ENCODE peak calls at places on chromosomes 12 and 14, in five cellular contexts. K is endothelial cell of umbilical vein, U is astrocyte, Y is mammary epithelial cell, V is HCT116. W is an unnamed sample.

GRCh38 chr12:24175949-24176348 is 226.5 kb upstream of the SOX5 start:
- DNase-seq in V (no peak), U (no peak), Y (no peak), K (no peak), W (no peak)

GRCh38 chr14:104387385-104388010 is 192.1 kb upstream of the C14orf180 start:
- DNase-seq in U (no peak), Y (no peak), V (no peak), K (no peak), W (no peak)

GRCh38 chr12:15629108-15629507 is 160.1 kb downstream of the EPS8 start:
- DNase-seq in Y (peak; percentile 88), U (peak; percentile 97), V (peak; percentile 94), K (peak; percentile 90), W (no peak)

GRCh38 chr12:70180140-70180539 is 63.1 kb upstream of the CNOT2 start:
- DNase-seq in Y (no peak), U (no peak), K (no peak), V (no peak), W (no peak)

GRCh38 chr14:105087308-105087962 is 22.2 kb upstream of the GPR132 start:
- DNase-seq in Y (peak; percentile 88), K (no peak), V (no peak), U (peak; percentile 63), W (no peak)

GRCh38 chr12:88142610-88142991 is 494 bp downstream of the TMTC3 start:
- DNase-seq in V (no peak), Y (peak; percentile 58), U (no peak), K (no peak), W (no peak)

GRCh38 chr12:129200576-129200975 is 347.3 kb downstream of the GLT1D1 start:
- DNase-seq in K (no peak), V (no peak), U (no peak), Y (no peak), W (no peak)

GRCh38 chr12:67147447-67147846 is 121.7 kb upstream of the CAND1 start:
- DNase-seq in V (no peak), U (no peak), Y (no peak), K (no peak), W (no peak)

GRCh38 chr12:66119870-66120241 is 10.7 kb downstream of the LLPH start:
- DNase-seq in U (no peak), Y (no peak), K (no peak), V (no peak), W (no peak)

GRCh38 chr14:86481105-86481504 is 951.2 kb downstream of the FLRT2 start:
- DNase-seq in K (no peak), U (peak; percentile 17), V (no peak), Y (no peak), W (no peak)

GRCh38 chr12:68532204-68532886 is 78.4 kb upstream of the RAP1B start:
- DNase-seq in V (no peak), K (no peak), Y (no peak), U (no peak), W (no peak)

GRCh38 chr12:74021937-74022336 is 515.7 kb upstream of the ATXN7L3B start:
- DNase-seq in U (peak; percentile 19), K (peak; percentile 33), V (peak; percentile 68), Y (peak; percentile 55), W (no peak)

GRCh38 chr12:58757422-58757821 is 162.9 kb downstream of the LRIG3 start:
- DNase-seq in V (no peak), K (peak; percentile 89), Y (peak; percentile 9), U (peak; percentile 96), W (no peak)

GRCh38 chr14:105989746-105990302 is 463.4 kb downstream of the TMEM121 start:
- DNase-seq in U (no peak), K (no peak), Y (no peak), V (no peak), W (no peak)

GRCh38 chr12:47107926-47108325 is 28.2 kb upstream of the AMIGO2 start:
- DNase-seq in V (no peak), K (no peak), U (no peak), Y (no peak), W (no peak)

GRCh38 chr12:47739297-47739696 is 14.0 kb upstream of the ENDOU start:
- DNase-seq in V (no peak), Y (no peak), K (no peak), U (no peak), W (no peak)

GRCh38 chr12:53058674-53059433 is 9.0 kb downstream of the TNS2 start:
- DNase-seq in V (no peak), U (no peak), K (no peak), Y (no peak), W (no peak)

GRCh38 chr12:47832263-47832933 is 12.7 kb upstream of the HDAC7 start:
- DNase-seq in V (no peak), K (no peak), Y (no peak), U (no peak), W (no peak)

GRCh38 chr14:81137316-81137715 is 83.4 kb downstream of the GTF2A1 start:
- DNase-seq in K (no peak), Y (peak; percentile 74), V (no peak), U (peak; percentile 71), W (no peak)

GRCh38 chr12:2640281-2640680 is 154.5 kb upstream of the FKBP4 start:
- DNase-seq in V (no peak), K (no peak), U (no peak), Y (no peak), W (no peak)

GRCh38 chr12:12323606-12324005 is 26.4 kb downstream of the MANSC1 start:
- DNase-seq in U (peak; percentile 70), K (no peak), Y (no peak), V (no peak), W (no peak)

GRCh38 chr14:63928744-63929174 is 76.0 kb downstream of the SYNE2 start:
- DNase-seq in U (peak; percentile 4), Y (no peak), V (no peak), K (peak; percentile 66), W (no peak)

GRCh38 chr12:89450922-89451321 is 73.7 kb downstream of the GALNT4 start:
- DNase-seq in Y (no peak), V (no peak), U (peak; percentile 83), K (peak; percentile 78), W (no peak)

GRCh38 chr14:85437143-85437542 is 92.8 kb upstream of the FLRT2 start:
- DNase-seq in K (peak; percentile 54), V (no peak), Y (peak; percentile 96), U (peak; percentile 94), W (peak; percentile 87)

GRCh38 chr14:53367631-53368030 is 214.5 kb upstream of the DDHD1 start:
- DNase-seq in V (no peak), K (peak; percentile 52), Y (no peak), U (peak; percentile 48), W (no peak)

GRCh38 chr12:51851408-51852097 is 3.0 kb upstream of the FIGNL2 start:
- DNase-seq in K (no peak), U (no peak), V (no peak), Y (no peak), W (no peak)

GRCh38 chr12:11863988-11864387 is 206.8 kb upstream of the BCL2L14 start:
- DNase-seq in U (no peak), V (no peak), Y (no peak), K (peak; percentile 89), W (no peak)

GRCh38 chr12:3315201-3315661 is 175.8 kb upstream of the PRMT8 start:
- DNase-seq in U (peak; percentile 69), Y (peak; percentile 71), V (no peak), K (peak; percentile 84), W (no peak)

GRCh38 chr14:101060171-101060601 is 156.7 kb upstream of the RTL1 start:
- DNase-seq in Y (no peak), U (no peak), K (no peak), V (no peak), W (no peak)

GRCh38 chr14:95516554-95517209 is at the start of gene SYNE3:
- DNase-seq in Y (no peak), U (no peak), K (no peak), V (no peak), W (no peak)

GRCh38 chr12:104490850-104491249 is 34.1 kb downstream of the CHST11 start:
- DNase-seq in V (no peak), Y (no peak), U (no peak), K (no peak), W (no peak)

GRCh38 chr12:4137441-4137840 is 136.1 kb upstream of the CCND2 start:
- DNase-seq in Y (no peak), V (no peak), K (no peak), U (no peak), W (no peak)

GRCh38 chr14:101715209-101716076 is 46.1 kb upstream of the PPP2R5C start:
- DNase-seq in Y (no peak), U (no peak), V (no peak), K (no peak), W (no peak)

GRCh38 chr12:104226672-104227071 is 11.1 kb downstream of the TXNRD1 start:
- DNase-seq in K (no peak), Y (peak; percentile 31), V (no peak), U (peak; percentile 72), W (no peak)

GRCh38 chr14:64278458-64278857 is 15.7 kb downstream of the ESR2 start:
- DNase-seq in U (no peak), K (no peak), Y (no peak), V (no peak), W (no peak)

GRCh38 chr14:92259613-92260357 is 63.2 kb upstream of the SLC24A4 start:
- DNase-seq in K (no peak), V (no peak), Y (no peak), U (no peak), W (no peak)

GRCh38 chr12:50218386-50218785 is 51.2 kb upstream of the CERS5 start:
- DNase-seq in K (no peak), U (peak; percentile 58), Y (peak; percentile 86), V (peak; percentile 91), W (no peak)

GRCh38 chr12:20483776-20484175 is 115.4 kb downstream of the PDE3A start:
- DNase-seq in U (no peak), V (no peak), Y (no peak), K (peak; percentile 40), W (no peak)

GRCh38 chr12:64780220-64780530 is 21.0 kb upstream of the GNS start:
- DNase-seq in U (no peak), V (no peak), Y (no peak), K (no peak), W (no peak)

GRCh38 chr12:64782181-64782580 is 23.0 kb upstream of the GNS start:
- DNase-seq in V (no peak), U (no peak), K (peak; percentile 76), Y (no peak), W (no peak)

GRCh38 chr12:64780531-64781373 is 21.5 kb upstream of the GNS start:
- DNase-seq in U (no peak), V (no peak), Y (peak; percentile 24), K (peak; percentile 43), W (no peak)

GRCh38 chr12:64779349-64779974 is 20.3 kb upstream of the GNS start:
- DNase-seq in Y (no peak), K (no peak), V (no peak), U (no peak), W (no peak)

GRCh38 chr12:64781374-64782029 is 22.3 kb upstream of the GNS start:
- DNase-seq in U (no peak), K (peak; percentile 36), V (no peak), Y (no peak), W (no peak)
- TF ChIP-seq EZH2 in U (peak; percentile 77), K (no peak), V (no peak), Y (peak; percentile 91), W (peak; percentile 59)

GRCh38 chr12:120538281-120539156 is 4.4 kb downstream of the RNF10 start:
- DNase-seq in K (peak; percentile 90), V (no peak), Y (peak; percentile 74), U (peak; percentile 77), W (no peak)
- H4K20me1 ChIP-seq in K (peaks cover 18% of the 10 kb centered on the region), V (peaks cover 12% of the 10 kb centered on the region), Y (peaks cover 3% of the 10 kb centered on the region), U (peaks cover 88% of the 10 kb centered on the region), W (peaks cover 46% of the 10 kb centered on the region)

GRCh38 chr12:81759215-81759991 is at the start of gene PPFIA2:
- DNase-seq in U (peak; percentile 59), K (no peak), V (no peak), Y (no peak), W (no peak)
- TF ChIP-seq EZH2 in U (no peak), K (no peak), V (no peak), Y (no peak), W (peak; percentile 45)

GRCh38 chr14:50225974-50226297 is 5.4 kb downstream of the SOS2 start:
- DNase-seq in Y (no peak), U (no peak), K (no peak), V (no peak), W (no peak)
- H4K20me1 ChIP-seq in Y (no peaks in the 10 kb centered on the region), U (peaks cover 81% of the 10 kb centered on the region), K (peaks cover 20% of the 10 kb centered on the region), V (no peaks in the 10 kb centered on the region), W (peaks cover 17% of the 10 kb centered on the region)

W was measured in keratinocyte.